ENCODE peak calls at places on chromosomes 5 and 9, in ten cellular contexts. V is stimulated activated CD4-positive, alpha-beta T cell treated with anti-CD3 and anti-CD28 coated beads, Interleukin-15, amount 100 ng/mL, for 24 hours; L is Ammon's horn; R is iPS-NIHi11; J is heart right ventricle; U is nucleus accumbens; B is lower lobe of right lung; H is non-pigmented ciliary epithelial cell; G is GM23248; M is NT2/D1. F is an unnamed sample.

GRCh38 chr5:180331647-180331950 is 21.5 kb downstream of the GFPT2 start:
- DNase-seq in R (peak; percentile 64), G (peak; percentile 71), L (no peak), M (no peak), U (no peak), B (peak; percentile 10), J (no peak), V (no peak), H (no peak), F (no peak)

GRCh38 chr5:74575741-74576538 is 64.6 kb downstream of the ENC1 start:
- DNase-seq in G (peak; percentile 88), R (no peak), V (peak; percentile 42), L (peak; percentile 38), M (no peak), B (no peak), H (peak; percentile 80), U (no peak), J (no peak), F (no peak)

GRCh38 chr9:127087411-127087810 is 35.0 kb downstream of the ANGPTL2 start:
- DNase-seq in B (no peak), V (no peak), J (no peak), M (no peak), U (no peak), R (no peak), L (no peak), G (no peak), H (no peak), F (no peak)

GRCh38 chr9:72102520-72102919 is 42.1 kb upstream of the C9orf57 start:
- DNase-seq in G (no peak), M (no peak), U (no peak), B (no peak), H (no peak), L (no peak), J (no peak), V (no peak), R (no peak), F (no peak)

GRCh38 chr5:14077501-14077900 is 65.6 kb upstream of the TRIO start:
- DNase-seq in G (no peak), B (no peak), L (no peak), J (no peak), H (no peak), R (no peak), U (no peak), M (no peak), V (no peak), F (no peak)

GRCh38 chr9:115494958-115495690 is 377.2 kb upstream of the TNC start:
- DNase-seq in H (no peak), R (no peak), B (no peak), V (no peak), U (no peak), M (no peak), L (no peak), G (no peak), J (no peak), F (no peak)

GRCh38 chr5:135482383-135482933 is 30.3 kb upstream of the TIFAB start:
- DNase-seq in R (no peak), J (no peak), H (no peak), G (no peak), B (no peak), M (no peak), L (no peak), V (no peak), U (no peak), F (no peak)

GRCh38 chr5:125489146-125489545 is 742.7 kb upstream of the ZNF608 start:
- DNase-seq in J (no peak), U (no peak), B (no peak), L (peak; percentile 20), R (no peak), G (no peak), V (no peak), H (no peak), M (no peak), F (no peak)

F was measured in left ventricle myocardium inferior.